ENCODE peak calls at places on chromosome 5, in ten cellular contexts. S, C, I, X, E, W, Y, K, Q and J are unnamed samples.

GRCh38 chr5:77586101-77586500 is 52.4 kb downstream of the OTP start:
- DNase-seq in S (no peak), C (no peak), I (no peak), X (no peak), E (no peak), W (no peak), Y (no peak), K (no peak), Q (no peak), J (no peak)

GRCh38 chr5:161098516-161098915 is 246.5 kb upstream of the ATP10B start:
- DNase-seq in S (no peak), C (no peak), I (no peak), X (no peak), E (no peak), W (no peak), Y (no peak), K (no peak), Q (no peak), J (no peak)

GRCh38 chr5:57662991-57663390 is 180.4 kb upstream of the ACTBL2 start:
- DNase-seq in S (no peak), C (no peak), I (no peak), X (no peak), E (no peak), W (no peak), Y (no peak), K (no peak), Q (no peak), J (no peak)

GRCh38 chr5:126184474-126184873 is 238.7 kb upstream of the GRAMD2B start:
- DNase-seq in S (no peak), C (no peak), I (no peak), X (no peak), E (no peak), W (no peak), Y (no peak), K (no peak), Q (no peak), J (no peak)

GRCh38 chr5:14852779-14853178 is 18.8 kb downstream of the ANKH start:
- DNase-seq in S (no peak), C (no peak), I (no peak), X (no peak), E (no peak), W (no peak), Y (no peak), K (no peak), Q (no peak), J (no peak)

GRCh38 chr5:147554285-147554817 is 44.5 kb upstream of the DPYSL3 start:
- DNase-seq in S (no peak), C (no peak), I (no peak), X (no peak), E (no peak), W (no peak), Y (no peak), K (no peak), Q (no peak), J (no peak)

GRCh38 chr5:50658243-50658642 is 8.2 kb upstream of the PARP8 start:
- DNase-seq in S (no peak), C (no peak), I (no peak), X (no peak), E (no peak), W (no peak), Y (no peak), K (no peak), Q (no peak), J (no peak)

GRCh38 chr5:53424691-53425597 is 55.5 kb upstream of the FST start:
- DNase-seq in S (no peak), C (no peak), I (no peak), X (peak), E (no peak), W (no peak), Y (no peak), K (no peak), Q (no peak), J (no peak)

GRCh38 chr5:52864376-52864775 is 76.7 kb downstream of the ITGA1 start:
- DNase-seq in S (no peak), C (no peak), I (no peak), X (no peak), E (no peak), W (no peak), Y (no peak), K (no peak), Q (no peak), J (no peak)